ENCODE peak calls at places on chromosomes 16 and 17, in nine cellular contexts. One of them, this sample, is unnamed.

GRCh38 chr17:45427181-45427835 is 5.4 kb downstream of the ARHGAP27 start:
- DNase-seq in activated CD8-positive, alpha-beta T cell treated with anti-CD3 and anti-CD28 coated beads, Interleukin-2, amount 10 ng/mL, durations not matched to agents 7 days and 5 days: no peak
- DNase-seq in heart left ventricle: no peak
- DNase-seq in activated T-helper 1 cell treated with anti-CD3 and anti-CD28 coated beads, Interleukin-2, amount 50 U/mL, for 16 hours: no peak
- DNase-seq in stimulated activated CD8-positive, alpha-beta memory T cell treated with anti-CD3 and anti-CD28 coated beads, Interleukin-7, amount 100 ng/mL, for 1 hour: no peak
- DNase-seq in anterior cingulate cortex: no peak
- DNase-seq in GM06990: no peak
- DNase-seq in stomach: no peak
- DNase-seq in ecto neural progenitor cell: no peak
- DNase-seq in this sample: no peak

GRCh38 chr17:19857640-19858039 is 10.1 kb downstream of the ULK2 start:
- DNase-seq in GM06990: no peak
- DNase-seq in stimulated activated CD8-positive, alpha-beta memory T cell treated with anti-CD3 and anti-CD28 coated beads, Interleukin-7, amount 100 ng/mL, for 1 hour: no peak
- DNase-seq in heart left ventricle: no peak
- DNase-seq in activated T-helper 1 cell treated with anti-CD3 and anti-CD28 coated beads, Interleukin-2, amount 50 U/mL, for 16 hours: no peak
- DNase-seq in ecto neural progenitor cell: no peak
- DNase-seq in activated CD8-positive, alpha-beta T cell treated with anti-CD3 and anti-CD28 coated beads, Interleukin-2, amount 10 ng/mL, durations not matched to agents 7 days and 5 days: no peak
- DNase-seq in stomach: no peak
- DNase-seq in anterior cingulate cortex: no peak
- DNase-seq in this sample: no peak

GRCh38 chr17:63707151-63707550 is 7.2 kb upstream of the LIMD2 start:
- DNase-seq in stomach: no peak
- DNase-seq in GM06990: no peak
- DNase-seq in stimulated activated CD8-positive, alpha-beta memory T cell treated with anti-CD3 and anti-CD28 coated beads, Interleukin-7, amount 100 ng/mL, for 1 hour: no peak
- DNase-seq in activated CD8-positive, alpha-beta T cell treated with anti-CD3 and anti-CD28 coated beads, Interleukin-2, amount 10 ng/mL, durations not matched to agents 7 days and 5 days: no peak
- DNase-seq in heart left ventricle: no peak
- DNase-seq in ecto neural progenitor cell: no peak
- DNase-seq in anterior cingulate cortex: no peak
- DNase-seq in activated T-helper 1 cell treated with anti-CD3 and anti-CD28 coated beads, Interleukin-2, amount 50 U/mL, for 16 hours: no peak
- DNase-seq in this sample: no peak

GRCh38 chr17:16381496-16381820 is 567 bp downstream of the UBB start:
- DNase-seq in GM06990: no peak
- DNase-seq in stimulated activated CD8-positive, alpha-beta memory T cell treated with anti-CD3 and anti-CD28 coated beads, Interleukin-7, amount 100 ng/mL, for 1 hour: no peak
- DNase-seq in activated T-helper 1 cell treated with anti-CD3 and anti-CD28 coated beads, Interleukin-2, amount 50 U/mL, for 16 hours: peak
- DNase-seq in activated CD8-positive, alpha-beta T cell treated with anti-CD3 and anti-CD28 coated beads, Interleukin-2, amount 10 ng/mL, durations not matched to agents 7 days and 5 days: no peak
- DNase-seq in stomach: no peak
- DNase-seq in heart left ventricle: no peak
- DNase-seq in ecto neural progenitor cell: no peak
- DNase-seq in anterior cingulate cortex: no peak
- DNase-seq in this sample: no peak

GRCh38 chr17:28145348-28145747 is 102.9 kb downstream of the NLK start:
- DNase-seq in anterior cingulate cortex: no peak
- DNase-seq in activated CD8-positive, alpha-beta T cell treated with anti-CD3 and anti-CD28 coated beads, Interleukin-2, amount 10 ng/mL, durations not matched to agents 7 days and 5 days: no peak
- DNase-seq in heart left ventricle: no peak
- DNase-seq in stomach: no peak
- DNase-seq in stimulated activated CD8-positive, alpha-beta memory T cell treated with anti-CD3 and anti-CD28 coated beads, Interleukin-7, amount 100 ng/mL, for 1 hour: no peak
- DNase-seq in ecto neural progenitor cell: no peak
- DNase-seq in GM06990: no peak
- DNase-seq in activated T-helper 1 cell treated with anti-CD3 and anti-CD28 coated beads, Interleukin-2, amount 50 U/mL, for 16 hours: no peak
- DNase-seq in this sample: no peak

GRCh38 chr16:81913222-81913621 is 98.0 kb downstream of the SDR42E1 start:
- DNase-seq in activated T-helper 1 cell treated with anti-CD3 and anti-CD28 coated beads, Interleukin-2, amount 50 U/mL, for 16 hours: no peak
- DNase-seq in GM06990: no peak
- DNase-seq in stimulated activated CD8-positive, alpha-beta memory T cell treated with anti-CD3 and anti-CD28 coated beads, Interleukin-7, amount 100 ng/mL, for 1 hour: no peak
- DNase-seq in ecto neural progenitor cell: no peak
- DNase-seq in stomach: no peak
- DNase-seq in activated CD8-positive, alpha-beta T cell treated with anti-CD3 and anti-CD28 coated beads, Interleukin-2, amount 10 ng/mL, durations not matched to agents 7 days and 5 days: no peak
- DNase-seq in heart left ventricle: no peak
- DNase-seq in anterior cingulate cortex: no peak
- DNase-seq in this sample: no peak

GRCh38 chr17:63686138-63686685 is 13.7 kb downstream of the LIMD2 start:
- DNase-seq in heart left ventricle: no peak
- DNase-seq in GM06990: no peak
- DNase-seq in activated T-helper 1 cell treated with anti-CD3 and anti-CD28 coated beads, Interleukin-2, amount 50 U/mL, for 16 hours: no peak
- DNase-seq in stimulated activated CD8-positive, alpha-beta memory T cell treated with anti-CD3 and anti-CD28 coated beads, Interleukin-7, amount 100 ng/mL, for 1 hour: no peak
- DNase-seq in stomach: no peak
- DNase-seq in ecto neural progenitor cell: no peak
- DNase-seq in anterior cingulate cortex: no peak
- DNase-seq in activated CD8-positive, alpha-beta T cell treated with anti-CD3 and anti-CD28 coated beads, Interleukin-2, amount 10 ng/mL, durations not matched to agents 7 days and 5 days: no peak
- DNase-seq in this sample: no peak

GRCh38 chr17:65455972-65456343 is 105.5 kb downstream of the AXIN2 start:
- DNase-seq in stimulated activated CD8-positive, alpha-beta memory T cell treated with anti-CD3 and anti-CD28 coated beads, Interleukin-7, amount 100 ng/mL, for 1 hour: no peak
- DNase-seq in activated T-helper 1 cell treated with anti-CD3 and anti-CD28 coated beads, Interleukin-2, amount 50 U/mL, for 16 hours: no peak
- DNase-seq in GM06990: no peak
- DNase-seq in stomach: no peak
- DNase-seq in heart left ventricle: no peak
- DNase-seq in ecto neural progenitor cell: peak
- DNase-seq in activated CD8-positive, alpha-beta T cell treated with anti-CD3 and anti-CD28 coated beads, Interleukin-2, amount 10 ng/mL, durations not matched to agents 7 days and 5 days: peak
- DNase-seq in anterior cingulate cortex: no peak
- DNase-seq in this sample: peak

GRCh38 chr17:64732336-64733006 is 70.4 kb upstream of the SMURF2 start:
- DNase-seq in stimulated activated CD8-positive, alpha-beta memory T cell treated with anti-CD3 and anti-CD28 coated beads, Interleukin-7, amount 100 ng/mL, for 1 hour: no peak
- DNase-seq in anterior cingulate cortex: peak
- DNase-seq in GM06990: no peak
- DNase-seq in activated T-helper 1 cell treated with anti-CD3 and anti-CD28 coated beads, Interleukin-2, amount 50 U/mL, for 16 hours: no peak
- DNase-seq in heart left ventricle: peak
- DNase-seq in ecto neural progenitor cell: no peak
- DNase-seq in stomach: no peak
- DNase-seq in activated CD8-positive, alpha-beta T cell treated with anti-CD3 and anti-CD28 coated beads, Interleukin-2, amount 10 ng/mL, durations not matched to agents 7 days and 5 days: no peak
- DNase-seq in this sample: no peak

GRCh38 chr17:31678431-31678830 is 180.6 kb downstream of the COPRS start:
- DNase-seq in GM06990: no peak
- DNase-seq in heart left ventricle: peak
- DNase-seq in anterior cingulate cortex: no peak
- DNase-seq in stomach: no peak
- DNase-seq in activated CD8-positive, alpha-beta T cell treated with anti-CD3 and anti-CD28 coated beads, Interleukin-2, amount 10 ng/mL, durations not matched to agents 7 days and 5 days: no peak
- DNase-seq in activated T-helper 1 cell treated with anti-CD3 and anti-CD28 coated beads, Interleukin-2, amount 50 U/mL, for 16 hours: no peak
- DNase-seq in stimulated activated CD8-positive, alpha-beta memory T cell treated with anti-CD3 and anti-CD28 coated beads, Interleukin-7, amount 100 ng/mL, for 1 hour: no peak
- DNase-seq in ecto neural progenitor cell: peak
- DNase-seq in this sample: no peak

GRCh38 chr17:71975998-71976649 is 144.7 kb upstream of the SOX9 start:
- DNase-seq in stimulated activated CD8-positive, alpha-beta memory T cell treated with anti-CD3 and anti-CD28 coated beads, Interleukin-7, amount 100 ng/mL, for 1 hour: no peak
- DNase-seq in ecto neural progenitor cell: peak
- DNase-seq in activated CD8-positive, alpha-beta T cell treated with anti-CD3 and anti-CD28 coated beads, Interleukin-2, amount 10 ng/mL, durations not matched to agents 7 days and 5 days: no peak
- DNase-seq in GM06990: no peak
- DNase-seq in anterior cingulate cortex: peak
- DNase-seq in activated T-helper 1 cell treated with anti-CD3 and anti-CD28 coated beads, Interleukin-2, amount 50 U/mL, for 16 hours: no peak
- DNase-seq in stomach: peak
- DNase-seq in heart left ventricle: peak
- DNase-seq in this sample: no peak

GRCh38 chr17:82965371-82965770 is 114.0 kb upstream of the METRNL start:
- DNase-seq in stomach: no peak
- DNase-seq in activated T-helper 1 cell treated with anti-CD3 and anti-CD28 coated beads, Interleukin-2, amount 50 U/mL, for 16 hours: no peak
- DNase-seq in stimulated activated CD8-positive, alpha-beta memory T cell treated with anti-CD3 and anti-CD28 coated beads, Interleukin-7, amount 100 ng/mL, for 1 hour: no peak
- DNase-seq in heart left ventricle: no peak
- DNase-seq in GM06990: no peak
- DNase-seq in activated CD8-positive, alpha-beta T cell treated with anti-CD3 and anti-CD28 coated beads, Interleukin-2, amount 10 ng/mL, durations not matched to agents 7 days and 5 days: no peak
- DNase-seq in ecto neural progenitor cell: no peak
- DNase-seq in anterior cingulate cortex: no peak
- DNase-seq in this sample: no peak

GRCh38 chr17:79454826-79455225 is 156.0 kb downstream of the RBFOX3 start:
- DNase-seq in activated T-helper 1 cell treated with anti-CD3 and anti-CD28 coated beads, Interleukin-2, amount 50 U/mL, for 16 hours: no peak
- DNase-seq in activated CD8-positive, alpha-beta T cell treated with anti-CD3 and anti-CD28 coated beads, Interleukin-2, amount 10 ng/mL, durations not matched to agents 7 days and 5 days: no peak
- DNase-seq in anterior cingulate cortex: no peak
- DNase-seq in GM06990: no peak
- DNase-seq in heart left ventricle: no peak
- DNase-seq in stimulated activated CD8-positive, alpha-beta memory T cell treated with anti-CD3 and anti-CD28 coated beads, Interleukin-7, amount 100 ng/mL, for 1 hour: no peak
- DNase-seq in stomach: no peak
- DNase-seq in ecto neural progenitor cell: no peak
- DNase-seq in this sample: no peak

GRCh38 chr16:66204761-66205160 is 161.7 kb upstream of the CDH5 start:
- DNase-seq in GM06990: no peak
- DNase-seq in stomach: no peak
- DNase-seq in heart left ventricle: no peak
- DNase-seq in activated T-helper 1 cell treated with anti-CD3 and anti-CD28 coated beads, Interleukin-2, amount 50 U/mL, for 16 hours: no peak
- DNase-seq in stimulated activated CD8-positive, alpha-beta memory T cell treated with anti-CD3 and anti-CD28 coated beads, Interleukin-7, amount 100 ng/mL, for 1 hour: no peak
- DNase-seq in anterior cingulate cortex: no peak
- DNase-seq in ecto neural progenitor cell: no peak
- DNase-seq in activated CD8-positive, alpha-beta T cell treated with anti-CD3 and anti-CD28 coated beads, Interleukin-2, amount 10 ng/mL, durations not matched to agents 7 days and 5 days: no peak
- DNase-seq in this sample: no peak

GRCh38 chr16:70720431-70721201 is 34.8 kb upstream of the MTSS2 start:
- DNase-seq in stomach: no peak
- DNase-seq in anterior cingulate cortex: no peak
- DNase-seq in activated CD8-positive, alpha-beta T cell treated with anti-CD3 and anti-CD28 coated beads, Interleukin-2, amount 10 ng/mL, durations not matched to agents 7 days and 5 days: no peak
- DNase-seq in activated T-helper 1 cell treated with anti-CD3 and anti-CD28 coated beads, Interleukin-2, amount 50 U/mL, for 16 hours: no peak
- DNase-seq in heart left ventricle: no peak
- DNase-seq in ecto neural progenitor cell: no peak
- DNase-seq in stimulated activated CD8-positive, alpha-beta memory T cell treated with anti-CD3 and anti-CD28 coated beads, Interleukin-7, amount 100 ng/mL, for 1 hour: no peak
- DNase-seq in GM06990: no peak
- DNase-seq in this sample: peak

GRCh38 chr16:1712791-1713261 is 6.8 kb downstream of the MAPK8IP3 start:
- DNase-seq in ecto neural progenitor cell: no peak
- DNase-seq in anterior cingulate cortex: no peak
- DNase-seq in stimulated activated CD8-positive, alpha-beta memory T cell treated with anti-CD3 and anti-CD28 coated beads, Interleukin-7, amount 100 ng/mL, for 1 hour: no peak
- DNase-seq in stomach: no peak
- DNase-seq in activated CD8-positive, alpha-beta T cell treated with anti-CD3 and anti-CD28 coated beads, Interleukin-2, amount 10 ng/mL, durations not matched to agents 7 days and 5 days: no peak
- DNase-seq in activated T-helper 1 cell treated with anti-CD3 and anti-CD28 coated beads, Interleukin-2, amount 50 U/mL, for 16 hours: no peak
- DNase-seq in GM06990: no peak
- DNase-seq in heart left ventricle: no peak
- DNase-seq in this sample: no peak

GRCh38 chr16:12771341-12771798 is 32.3 kb downstream of the CPPED1 start:
- DNase-seq in activated T-helper 1 cell treated with anti-CD3 and anti-CD28 coated beads, Interleukin-2, amount 50 U/mL, for 16 hours: no peak
- DNase-seq in heart left ventricle: no peak
- DNase-seq in GM06990: no peak
- DNase-seq in stomach: peak
- DNase-seq in stimulated activated CD8-positive, alpha-beta memory T cell treated with anti-CD3 and anti-CD28 coated beads, Interleukin-7, amount 100 ng/mL, for 1 hour: no peak
- DNase-seq in ecto neural progenitor cell: no peak
- DNase-seq in activated CD8-positive, alpha-beta T cell treated with anti-CD3 and anti-CD28 coated beads, Interleukin-2, amount 10 ng/mL, durations not matched to agents 7 days and 5 days: no peak
- DNase-seq in anterior cingulate cortex: peak
- DNase-seq in this sample: no peak

GRCh38 chr17:47973541-47973940 is 2.6 kb downstream of the CDK5RAP3 start:
- DNase-seq in stomach: no peak
- DNase-seq in anterior cingulate cortex: no peak
- DNase-seq in GM06990: no peak
- DNase-seq in ecto neural progenitor cell: no peak
- DNase-seq in stimulated activated CD8-positive, alpha-beta memory T cell treated with anti-CD3 and anti-CD28 coated beads, Interleukin-7, amount 100 ng/mL, for 1 hour: no peak
- DNase-seq in activated T-helper 1 cell treated with anti-CD3 and anti-CD28 coated beads, Interleukin-2, amount 50 U/mL, for 16 hours: no peak
- DNase-seq in activated CD8-positive, alpha-beta T cell treated with anti-CD3 and anti-CD28 coated beads, Interleukin-2, amount 10 ng/mL, durations not matched to agents 7 days and 5 days: no peak
- DNase-seq in heart left ventricle: no peak
- DNase-seq in this sample: no peak

GRCh38 chr16:68229431-68230175 is 6.3 kb downstream of the ESRP2 start:
- DNase-seq in GM06990: no peak
- DNase-seq in activated T-helper 1 cell treated with anti-CD3 and anti-CD28 coated beads, Interleukin-2, amount 50 U/mL, for 16 hours: no peak
- DNase-seq in heart left ventricle: peak
- DNase-seq in activated CD8-positive, alpha-beta T cell treated with anti-CD3 and anti-CD28 coated beads, Interleukin-2, amount 10 ng/mL, durations not matched to agents 7 days and 5 days: peak
- DNase-seq in anterior cingulate cortex: peak
- DNase-seq in ecto neural progenitor cell: no peak
- DNase-seq in stimulated activated CD8-positive, alpha-beta memory T cell treated with anti-CD3 and anti-CD28 coated beads, Interleukin-7, amount 100 ng/mL, for 1 hour: no peak
- DNase-seq in stomach: peak
- DNase-seq in this sample: peak

GRCh38 chr17:71184716-71185115 is 936.1 kb upstream of the SOX9 start:
- DNase-seq in GM06990: no peak
- DNase-seq in anterior cingulate cortex: no peak
- DNase-seq in heart left ventricle: no peak
- DNase-seq in stomach: no peak
- DNase-seq in stimulated activated CD8-positive, alpha-beta memory T cell treated with anti-CD3 and anti-CD28 coated beads, Interleukin-7, amount 100 ng/mL, for 1 hour: no peak
- DNase-seq in ecto neural progenitor cell: no peak
- DNase-seq in activated CD8-positive, alpha-beta T cell treated with anti-CD3 and anti-CD28 coated beads, Interleukin-2, amount 10 ng/mL, durations not matched to agents 7 days and 5 days: no peak
- DNase-seq in activated T-helper 1 cell treated with anti-CD3 and anti-CD28 coated beads, Interleukin-2, amount 50 U/mL, for 16 hours: no peak
- DNase-seq in this sample: no peak

GRCh38 chr17:16470302-16470701 is 21.7 kb downstream of the LRRC75A start:
- DNase-seq in GM06990: no peak
- DNase-seq in heart left ventricle: no peak
- DNase-seq in activated T-helper 1 cell treated with anti-CD3 and anti-CD28 coated beads, Interleukin-2, amount 50 U/mL, for 16 hours: no peak
- DNase-seq in ecto neural progenitor cell: no peak
- DNase-seq in stimulated activated CD8-positive, alpha-beta memory T cell treated with anti-CD3 and anti-CD28 coated beads, Interleukin-7, amount 100 ng/mL, for 1 hour: no peak
- DNase-seq in anterior cingulate cortex: peak
- DNase-seq in stomach: no peak
- DNase-seq in activated CD8-positive, alpha-beta T cell treated with anti-CD3 and anti-CD28 coated beads, Interleukin-2, amount 10 ng/mL, durations not matched to agents 7 days and 5 days: no peak
- DNase-seq in this sample: no peak